ENCODE peak calls at places on chromosomes 11 and 22, in four cellular contexts. K is IMR-90, V is H1, C is mesenchymal stem cell. T is an unnamed sample.

GRCh38 chr22:37226087-37226486 is 13.8 kb upstream of the SSTR3 start:
- DNase-seq in K (no peak), V (no peak), C (no peak), T (no peak)

GRCh38 chr11:108732395-108732794 is 67.5 kb downstream of the DDX10 start:
- DNase-seq in K (no peak), C (no peak), V (no peak), T (no peak)

GRCh38 chr11:57266157-57266556 is 29.1 kb upstream of the APLNR start:
- DNase-seq in K (no peak), V (no peak), C (no peak), T (no peak)

GRCh38 chr11:117185739-117186430 is 7.3 kb downstream of the SIDT2 start:
- DNase-seq in K (no peak), V (no peak), C (no peak), T (no peak)

GRCh38 chr22:19596680-19597398 is 72.6 kb upstream of the CLDN5 start:
- DNase-seq in V (no peak), K (no peak), C (peak), T (no peak)

GRCh38 chr22:28711820-28712777 is 29.5 kb downstream of the CHEK2 start:
- DNase-seq in V (no peak), C (peak), K (peak), T (no peak)

GRCh38 chr11:46659908-46660307 is 40.5 kb downstream of the ARHGAP1 start:
- DNase-seq in K (peak), V (no peak), C (peak), T (no peak)

GRCh38 chr11:13110929-13111812 is 102.1 kb downstream of the RASSF10 start:
- DNase-seq in V (no peak), K (peak), C (no peak), T (no peak)

DNA sequence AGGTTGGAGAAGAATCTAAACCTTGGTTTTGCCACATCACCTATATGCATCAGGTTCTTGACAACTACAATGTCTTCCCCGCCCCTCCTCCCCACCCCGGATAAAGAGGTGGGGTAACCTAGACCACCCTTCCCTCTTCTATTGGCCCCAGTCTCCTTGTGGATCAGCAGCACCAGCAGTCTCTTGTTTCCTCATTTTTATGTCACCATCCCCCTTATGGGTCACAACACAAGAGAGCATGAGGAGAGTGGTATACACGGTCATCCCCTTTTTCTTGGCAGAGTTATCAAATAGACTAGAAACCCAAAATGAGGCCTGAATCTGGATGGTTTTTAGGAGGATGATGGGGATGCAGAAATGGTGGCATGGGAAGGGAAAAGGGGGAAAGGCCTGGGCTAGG is 1.2 kb downstream of the MS4A4E start:
- DNase-seq in C (no peak), V (no peak), K (no peak), T (no peak)
- H3K4ac ChIP-seq in C (no peak), V (no peak), K (no peak), T (no peak)

GRCh38 chr11:5343474-5344335 is at the start of gene OR51B5:
- DNase-seq in V (no peak), K (peak), C (no peak), T (no peak)
- H2AFZ ChIP-seq in V (no peak), K (no peak), C (no peak), T (no peak)

GRCh38 chr22:45971389-45972028 is 5.5 kb downstream of the WNT7B start:
- DNase-seq in K (no peak), V (no peak), C (peak), T (no peak)
- H3K4ac ChIP-seq in K (no peak), V (no peak), C (no peak), T (no peak)

DNA sequence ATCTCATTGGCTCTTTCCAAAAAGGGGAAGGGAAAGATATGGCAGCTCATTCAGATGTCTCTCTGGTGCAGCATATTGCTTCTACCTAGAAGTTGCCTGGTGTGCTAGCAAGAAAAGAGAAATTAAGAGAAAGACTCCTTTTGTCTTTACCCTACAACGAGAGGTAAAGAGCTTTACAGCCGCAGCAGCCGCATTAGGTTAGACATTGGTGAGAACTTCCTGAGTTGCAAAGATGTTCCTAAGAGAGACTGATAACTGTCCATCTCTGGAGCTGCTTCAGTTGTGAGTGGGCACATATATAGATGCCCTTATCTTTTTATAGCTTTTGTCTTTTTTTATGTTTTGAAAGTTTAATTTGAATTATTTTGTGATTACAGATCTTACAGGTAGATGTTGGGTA is 80.8 kb upstream of the NNMT start:
- DNase-seq in C (no peak), K (no peak), V (no peak), T (no peak)
- H2AFZ ChIP-seq in C (no peak), K (no peak), V (no peak), T (no peak)

GRCh38 chr11:15603208-15603607 is 488.5 kb downstream of the INSC start:
- DNase-seq in C (no peak), V (no peak), K (no peak), T (no peak)

GRCh38 chr11:15599376-15599775 is 484.7 kb downstream of the INSC start:
- DNase-seq in V (no peak), C (no peak), K (no peak), T (no peak)

GRCh38 chr11:15602779-15603178 is 488.1 kb downstream of the INSC start:
- DNase-seq in K (no peak), C (no peak), V (no peak), T (no peak)

GRCh38 chr11:15605094-15605493 is 490.4 kb downstream of the INSC start:
- DNase-seq in V (no peak), K (no peak), C (no peak), T (no peak)

GRCh38 chr11:15602042-15602441 is 487.3 kb downstream of the INSC start:
- DNase-seq in K (no peak), C (no peak), V (no peak), T (no peak)
- H3K4ac ChIP-seq in K (no peak), C (no peak), V (no peak), T (no peak)

GRCh38 chr11:11798586-11799438 is 43.0 kb upstream of the USP47 start:
- DNase-seq in V (peak), K (peak), C (peak), T (no peak)
- H2AFZ ChIP-seq in V (no peak), K (peak), C (no peak), T (no peak)

DNA sequence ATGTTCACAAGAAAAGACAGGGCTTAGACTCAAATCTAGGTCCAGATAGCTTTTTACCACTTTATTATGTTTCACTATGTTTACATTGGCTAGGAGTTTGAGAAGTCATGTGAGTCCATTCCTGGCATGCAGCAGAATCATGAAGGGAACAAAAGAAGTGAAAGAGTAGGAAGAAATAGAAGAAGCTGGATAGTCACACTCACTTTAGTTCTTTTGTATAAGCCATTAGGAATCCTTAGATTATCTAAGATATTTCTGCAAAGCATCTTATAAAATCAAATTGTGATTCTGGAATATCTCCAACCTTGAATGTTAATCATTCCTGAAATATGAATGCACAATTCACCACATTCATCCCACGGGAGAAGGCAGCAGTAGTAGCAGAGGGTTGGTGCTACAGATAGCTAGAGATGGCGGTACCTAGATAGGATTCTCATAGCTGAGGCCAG is 31.9 kb downstream of the MAML2 start:
- DNase-seq in V (no peak), C (no peak), K (peak), T (no peak)
- H3K4ac ChIP-seq in V (no peak), C (no peak), K (peak), T (no peak)

GRCh38 chr11:47979378-47980092 is 824 bp upstream of the PTPRJ start:
- DNase-seq in V (peak), K (no peak), C (peak), T (peak)
- H2AFZ ChIP-seq in V (peak), K (peak), C (peak), T (no peak)

GRCh38 chr11:2471048-2471803 is 26.4 kb downstream of the KCNQ1 start:
- DNase-seq in V (no peak), C (no peak), K (no peak), T (no peak)
- H3K4ac ChIP-seq in V (no peak), C (no peak), K (no peak), T (no peak)

GRCh38 chr22:39589880-39590279 is 19.3 kb downstream of the CACNA1I start:
- DNase-seq in V (no peak), K (no peak), C (no peak), T (no peak)
- H2AFZ ChIP-seq in V (no peak), K (peak), C (no peak), T (no peak)

T was measured in H9.